ENCODE peak calls at places on chromosomes 12 and 14, in ten cellular contexts. Z is stimulated activated CD8-positive, alpha-beta memory T cell treated with anti-CD3 and anti-CD28 coated beads, Interleukin-12 subunit alpha, Interleukin-12 subunit beta, amount 100 ng/mL, for 1 hour; K is NCI-H2081 treated with DMSO at 0.1 percent for 48 hours; E is NCI-H1092 treated with DMSO at 0.1 percent for 48 hours; B is lower lobe of right lung; I is T-helper 17 cell; W is NCI-H460; Y is GM13976; P is stimulated activated CD4-positive, alpha-beta T cell treated with anti-CD3 and anti-CD28 coated beads, Interleukin-15, amount 100 ng/mL, for 24 hours; A is A172. D is an unnamed sample.

GRCh38 chr14:106185837-106186233 is 659.5 kb downstream of the TMEM121 start:
- DNase-seq in E (no peak), W (no peak), K (no peak), Z (peak; percentile 37), B (no peak), Y (no peak), I (peak; percentile 41), A (no peak), P (peak; percentile 76), D (no peak)

GRCh38 chr12:24012528-24012927 is 63.1 kb upstream of the SOX5 start:
- DNase-seq in B (no peak), I (no peak), A (no peak), P (no peak), Y (no peak), Z (no peak), E (no peak), W (peak; percentile 1), K (no peak), D (no peak)

GRCh38 chr14:52365071-52365470 is 51.0 kb downstream of the PTGER2 start:
- DNase-seq in P (no peak), W (no peak), B (no peak), I (no peak), Z (no peak), E (no peak), K (no peak), Y (no peak), A (no peak), D (no peak)

GRCh38 chr12:5429741-5430557 is 2.0 kb upstream of the NTF3 start:
- DNase-seq in W (no peak), I (no peak), A (no peak), Z (no peak), B (no peak), P (no peak), Y (no peak), E (no peak), K (no peak), D (no peak)

GRCh38 chr14:88934231-88934898 is 109.9 kb downstream of the TTC8 start:
- DNase-seq in Z (no peak), K (no peak), W (no peak), E (no peak), A (no peak), B (no peak), P (no peak), I (no peak), Y (no peak), D (no peak)

GRCh38 chr12:119666900-119667576 is 895 bp upstream of the PRKAB1 start:
- DNase-seq in A (no peak), Z (no peak), P (no peak), B (no peak), K (no peak), I (no peak), Y (peak; percentile 47), E (no peak), W (no peak), D (no peak)

GRCh38 chr12:124771462-124772361 is 92.0 kb downstream of the SCARB1 start:
- DNase-seq in K (no peak), Y (peak; percentile 84), E (peak; percentile 72), Z (peak; percentile 69), I (peak; percentile 60), A (no peak), B (peak; percentile 89), W (peak; percentile 76), P (peak; percentile 89), D (peak; percentile 79)

GRCh38 chr12:101243616-101244015 is 33.6 kb upstream of the SLC5A8 start:
- DNase-seq in P (no peak), Y (no peak), K (no peak), A (no peak), W (no peak), Z (no peak), B (no peak), E (no peak), I (no peak), D (no peak)

GRCh38 chr12:53452159-53453077 is 516 bp downstream of the PCBP2 start:
- DNase-seq in Z (peak; percentile 65), A (peak; percentile 78), B (peak; percentile 91), I (peak; percentile 64), W (peak; percentile 70), Y (peak; percentile 87), K (no peak), E (peak; percentile 66), P (peak; percentile 79), D (peak; percentile 86)

GRCh38 chr14:64891173-64891838 is 11.6 kb upstream of the SPTB start:
- DNase-seq in W (no peak), K (no peak), I (no peak), B (no peak), Z (no peak), E (no peak), P (no peak), A (no peak), Y (no peak), D (no peak)

GRCh38 chr12:65536876-65537661 is 258.6 kb downstream of the MSRB3 start:
- DNase-seq in B (no peak), Z (no peak), P (no peak), K (no peak), I (no peak), Y (peak; percentile 7), E (no peak), W (peak; percentile 96), A (peak; percentile 98), D (no peak)

GRCh38 chr12:11787921-11788849 is 138.7 kb downstream of the ETV6 start:
- DNase-seq in P (no peak), A (no peak), Z (no peak), K (no peak), E (no peak), I (no peak), B (no peak), W (no peak), Y (no peak), D (no peak)

GRCh38 chr12:9405861-9406563 is 197.8 kb upstream of the PZP start:
- DNase-seq in A (no peak), Y (no peak), W (no peak), Z (no peak), P (no peak), K (no peak), B (no peak), E (no peak), I (no peak), D (no peak)

GRCh38 chr14:52119030-52119429 is 50.2 kb upstream of the NID2 start:
- DNase-seq in A (no peak), B (no peak), Z (no peak), I (no peak), W (no peak), P (no peak), K (no peak), Y (no peak), E (no peak), D (no peak)

GRCh38 chr14:23327947-23328744 is 6.9 kb downstream of the PABPN1 start:
- DNase-seq in B (no peak), I (peak; percentile 30), P (peak; percentile 76), W (peak; percentile 70), E (peak; percentile 78), Z (peak; percentile 49), Y (peak; percentile 87), A (peak; percentile 48), K (no peak), D (peak; percentile 63)

GRCh38 chr12:93379432-93380308 is 1.9 kb downstream of the NUDT4 start:
- DNase-seq in P (no peak), K (no peak), B (no peak), E (peak; percentile 31), W (no peak), Z (no peak), Y (no peak), A (no peak), I (no peak), D (no peak)

GRCh38 chr12:105347486-105347885 is 17.0 kb downstream of the C12orf75 start:
- DNase-seq in I (no peak), Y (no peak), P (no peak), B (no peak), A (no peak), K (no peak), E (no peak), Z (no peak), W (no peak), D (no peak)

GRCh38 chr14:47442206-47442605 is 233.2 kb downstream of the MDGA2 start:
- DNase-seq in Z (no peak), Y (no peak), P (no peak), K (no peak), W (peak; percentile 2), E (no peak), I (no peak), B (no peak), A (peak; percentile 87), D (peak; percentile 49)

GRCh38 chr12:39581592-39581991 is 38.0 kb downstream of the ABCD2 start:
- DNase-seq in B (no peak), A (peak; percentile 12), I (no peak), K (no peak), Z (no peak), Y (no peak), W (peak; percentile 28), P (no peak), E (no peak), D (no peak)

GRCh38 chr14:99566009-99566389 is 38.0 kb downstream of the CCDC85C start:
- DNase-seq in Z (no peak), K (no peak), I (no peak), B (no peak), A (no peak), Y (no peak), W (no peak), E (peak; percentile 44), P (no peak), D (peak; percentile 75)

GRCh38 chr12:113396828-113397496 is 6.7 kb downstream of the SDS start:
- DNase-seq in B (no peak), A (no peak), Y (no peak), P (no peak), W (no peak), E (no peak), K (no peak), I (no peak), Z (no peak), D (no peak)

GRCh38 chr12:111175404-111175803 is 193.5 kb downstream of the PHETA1 start:
- DNase-seq in B (no peak), Z (no peak), A (no peak), P (no peak), K (no peak), I (no peak), E (no peak), W (no peak), Y (no peak), D (no peak)

GRCh38 chr12:6345319-6346071 is 3.6 kb upstream of the TNFRSF1A start:
- DNase-seq in A (peak; percentile 92), B (no peak), Y (no peak), E (no peak), K (no peak), I (no peak), Z (no peak), W (peak; percentile 73), P (peak; percentile 70), D (no peak)

GRCh38 chr14:81449114-81449513 is 49.0 kb upstream of the STON2 start:
- DNase-seq in Z (no peak), K (no peak), A (no peak), Y (no peak), I (no peak), E (no peak), P (no peak), W (no peak), B (no peak), D (no peak)

GRCh38 chr12:91922674-91923073 is 223.0 kb downstream of the BTG1 start:
- DNase-seq in Z (no peak), W (no peak), P (no peak), E (no peak), K (no peak), I (no peak), A (no peak), Y (no peak), B (no peak), D (no peak)

GRCh38 chr12:25189656-25190055 is 5.3 kb downstream of the DNAI7 start:
- DNase-seq in Z (no peak), Y (no peak), W (no peak), I (no peak), P (no peak), A (no peak), E (no peak), K (no peak), B (no peak), D (no peak)

GRCh38 chr12:70106347-70106746 is 136.9 kb upstream of the CNOT2 start:
- DNase-seq in Z (no peak), W (no peak), I (no peak), E (no peak), A (no peak), P (no peak), B (no peak), Y (no peak), K (no peak), D (no peak)

GRCh38 chr12:13194462-13195110 is 1.9 kb upstream of the EMP1 start:
- DNase-seq in W (no peak), Y (no peak), A (no peak), K (no peak), I (no peak), P (no peak), E (no peak), B (no peak), Z (no peak), D (no peak)

D was measured in left lobe of liver.